ENCODE peak calls at places on chromosomes 1 and 21, in eight cellular contexts. N is HCT116, K is ovary, P is tibial artery, G is heart left ventricle, D is RWPE1, U is OCI-LY7, R is kidney. Z is an unnamed sample.

GRCh38 chr21:44872568-44873355 is 728 bp downstream of the PTTG1IP start:
- DNase-seq in N (no peak), K (peak), P (peak), G (peak), D (no peak), U (peak), R (peak), Z (peak)

GRCh38 chr21:42834730-42835191 is 44.6 kb downstream of the WDR4 start:
- DNase-seq in N (no peak), K (no peak), P (no peak), G (no peak), D (no peak), U (no peak), R (peak), Z (peak)

GRCh38 chr1:10615336-10615735 is 140.6 kb downstream of the PEX14 start:
- DNase-seq in N (no peak), K (no peak), P (no peak), G (no peak), D (no peak), U (no peak), R (no peak), Z (peak)

GRCh38 chr21:44421901-44422840 is 33.1 kb upstream of the LRRC3 start:
- DNase-seq in N (no peak), K (no peak), P (peak), G (no peak), D (no peak), U (no peak), R (peak), Z (no peak)

GRCh38 chr1:200372095-200372884 is 37.5 kb downstream of the ZNF281 start:
- DNase-seq in N (peak), K (no peak), P (no peak), G (no peak), D (peak), U (no peak), R (no peak), Z (no peak)

GRCh38 chr1:199784127-199784526 is 243.4 kb upstream of the NR5A2 start:
- DNase-seq in N (no peak), K (no peak), P (no peak), G (no peak), D (peak), U (no peak), R (no peak), Z (no peak)

GRCh38 chr1:112509005-112509659 is 367 bp downstream of the WNT2B start:
- DNase-seq in N (no peak), K (peak), P (no peak), G (peak), D (no peak), U (no peak), R (peak), Z (no peak)

GRCh38 chr1:53519412-53519811 is 60.2 kb downstream of the DMRTB1 start:
- DNase-seq in N (no peak), K (peak), P (peak), G (peak), D (no peak), U (no peak), R (no peak), Z (no peak)

GRCh38 chr1:234265321-234265720 is 107.9 kb upstream of the COA6 start:
- DNase-seq in N (no peak), K (no peak), P (no peak), G (no peak), D (no peak), U (no peak), R (no peak), Z (no peak)

GRCh38 chr1:47436304-47436978 is 1.4 kb upstream of the FOXD2 start:
- DNase-seq in N (peak), K (peak), P (peak), G (peak), D (peak), U (peak), R (peak), Z (peak)
- H3K27ac ChIP-seq in N (peak), K (no peak), P (peak), G (no peak), D (peak), U (peak), R (peak), Z (peak)

GRCh38 chr21:37916795-37917142 is 512 bp upstream of the KCNJ6 start:
- DNase-seq in N (no peak), K (no peak), P (no peak), G (no peak), D (no peak), U (no peak), R (no peak), Z (no peak)
- TF ChIP-seq CTCF in N (no peak), K (no peak), P (no peak), G (no peak), D (no peak), U (no peak), R (no peak), Z (no peak)

DNA sequence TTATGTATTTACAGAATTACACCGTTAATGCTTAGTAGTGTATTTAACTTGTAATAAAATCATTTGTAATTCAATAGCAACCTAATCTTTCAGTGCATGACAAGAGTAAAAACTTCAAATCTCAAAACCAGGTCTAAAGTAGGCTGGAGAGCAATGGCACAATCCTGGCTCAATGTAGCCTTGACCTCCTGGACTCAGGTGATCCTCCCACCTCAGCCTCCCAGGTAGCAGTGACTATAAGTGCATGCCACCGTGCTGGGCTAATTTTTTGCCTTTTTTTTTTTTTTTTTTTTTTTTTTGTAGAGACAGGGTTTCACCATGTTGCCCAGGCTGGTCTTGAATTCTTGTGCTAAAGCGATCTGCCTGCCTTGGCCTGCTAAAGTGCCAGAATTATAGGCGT is 11.3 kb downstream of the IPP start:
- DNase-seq in N (no peak), K (no peak), P (no peak), G (no peak), D (no peak), U (no peak), R (no peak), Z (no peak)
- H3K27ac ChIP-seq in N (no peak), K (no peak), P (no peak), G (no peak), D (no peak), U (no peak), R (no peak), Z (no peak)

GRCh38 chr1:176122282-176122681 is 84.8 kb downstream of the COP1 start:
- DNase-seq in N (no peak), K (no peak), P (no peak), G (no peak), D (no peak), U (no peak), R (no peak), Z (no peak)

GRCh38 chr1:176118985-176119384 is 88.1 kb downstream of the COP1 start:
- DNase-seq in N (no peak), K (no peak), P (no peak), G (no peak), D (no peak), U (no peak), R (no peak), Z (no peak)

GRCh38 chr1:176119549-176119948 is 87.5 kb downstream of the COP1 start:
- DNase-seq in N (peak), K (no peak), P (no peak), G (no peak), D (no peak), U (peak), R (no peak), Z (no peak)
- TF ChIP-seq CTCF in N (peak), K (no peak), P (no peak), G (no peak), D (no peak), U (peak), R (peak), Z (no peak)

GRCh38 chr1:31529999-31530705 is 46.2 kb upstream of the TINAGL1 start:
- DNase-seq in N (no peak), K (no peak), P (no peak), G (no peak), D (no peak), U (no peak), R (no peak), Z (no peak)
- H3K27ac ChIP-seq in N (no peak), K (no peak), P (no peak), G (no peak), D (no peak), U (no peak), R (no peak), Z (no peak)

GRCh38 chr1:155324717-155325595 is 4.3 kb downstream of the RUSC1 start:
- DNase-seq in N (peak), K (peak), P (peak), G (peak), D (peak), U (peak), R (peak), Z (peak)
- TF ChIP-seq CTCF in N (peak), K (peak), P (peak), G (no peak), D (peak), U (peak), R (peak), Z (no peak)

DNA sequence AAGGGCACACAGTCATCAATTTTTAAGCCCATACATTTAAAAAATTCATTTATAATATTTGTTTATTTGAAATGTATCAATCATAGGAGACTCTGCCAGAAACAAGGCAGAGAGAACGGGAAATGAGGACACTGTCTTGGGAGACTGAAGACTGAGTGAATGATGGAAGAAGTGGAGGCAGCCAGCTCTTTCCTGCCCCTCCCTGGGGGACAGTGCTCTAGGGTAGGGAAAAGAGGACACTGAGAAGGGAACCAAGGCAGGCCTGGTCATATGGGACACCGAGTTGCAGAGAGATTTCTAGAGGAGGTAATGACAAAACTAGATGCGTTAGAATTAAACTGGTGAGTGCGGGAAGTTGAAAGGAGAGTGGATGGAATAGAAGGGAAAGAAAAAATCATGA is 31.6 kb downstream of the EEIG2 start:
- DNase-seq in N (no peak), K (no peak), P (peak), G (peak), D (no peak), U (no peak), R (no peak), Z (no peak)
- H3K27ac ChIP-seq in N (no peak), K (no peak), P (peak), G (peak), D (peak), U (no peak), R (peak), Z (peak)

GRCh38 chr1:244919320-244920282 is 55.3 kb upstream of the HNRNPU start:
- DNase-seq in N (no peak), K (no peak), P (no peak), G (no peak), D (no peak), U (peak), R (no peak), Z (no peak)
- TF ChIP-seq CTCF in N (no peak), K (no peak), P (no peak), G (no peak), D (no peak), U (no peak), R (no peak), Z (no peak)

GRCh38 chr1:151547119-151547899 is 7.2 kb downstream of the TUFT1 start:
- DNase-seq in N (peak), K (peak), P (peak), G (peak), D (peak), U (no peak), R (peak), Z (peak)
- H3K27ac ChIP-seq in N (peak), K (no peak), P (peak), G (no peak), D (peak), U (no peak), R (peak), Z (no peak)

GRCh38 chr1:115975569-115976061 is 698 bp upstream of the SLC22A15 start:
- DNase-seq in N (no peak), K (no peak), P (no peak), G (no peak), D (no peak), U (no peak), R (no peak), Z (no peak)

GRCh38 chr1:115976900-115977480 is 677 bp downstream of the SLC22A15 start:
- DNase-seq in N (no peak), K (no peak), P (no peak), G (peak), D (peak), U (no peak), R (no peak), Z (no peak)

GRCh38 chr1:115978292-115978941 is 2.1 kb downstream of the SLC22A15 start:
- DNase-seq in N (no peak), K (no peak), P (no peak), G (no peak), D (no peak), U (no peak), R (no peak), Z (no peak)

GRCh38 chr1:115977481-115978258 is 1.4 kb downstream of the SLC22A15 start:
- DNase-seq in N (peak), K (no peak), P (peak), G (no peak), D (peak), U (no peak), R (no peak), Z (no peak)

GRCh38 chr1:115976062-115976899 is at the start of gene SLC22A15:
- DNase-seq in N (no peak), K (peak), P (peak), G (peak), D (peak), U (peak), R (peak), Z (peak)
- TF ChIP-seq CTCF in N (no peak), K (no peak), P (no peak), G (no peak), D (no peak), U (no peak), R (no peak), Z (no peak)

Z was measured in coronary artery.